ENCODE peak calls at places on chromosomes 7 and 10, in ten cellular contexts. One of them, this sample, is unnamed.

GRCh38 chr10:45160266-45160665 is 155.1 kb downstream of the OR13A1 start:
- DNase-seq in smooth muscle cell of the brain vasculature: no peak
- DNase-seq in T-helper 2 cell: no peak
- DNase-seq in stimulated activated CD8-positive, alpha-beta memory T cell treated with anti-CD3 and anti-CD28 coated beads, Interleukin-4, amount 100 ng/mL, for 1 hour: no peak
- DNase-seq in activated T-helper 1 cell treated with anti-CD3 and anti-CD28 coated beads, Interleukin-12 subunit alpha, Interleukin-12 subunit beta, Interleukin-2, Interleukin-4 antibody, amounts not matched to agents 30 ng/mL and 10 ng/mL and 1 ng/mL, durations not matched to agents 14 hours and 24 hours and 36 hours: no peak
- DNase-seq in stimulated activated CD4-positive, alpha-beta T cell treated with anti-CD3 and anti-CD28 coated beads, Interleukin-15, amount 100 ng/mL, for 1 hour: no peak
- DNase-seq in lung: no peak
- DNase-seq in mucosa of descending colon: no peak
- DNase-seq in effector memory CD8-positive, alpha-beta T cell: no peak
- DNase-seq in DMS153: no peak
- DNase-seq in this sample: no peak

GRCh38 chr7:144384071-144384470 is 19.4 kb downstream of the NOBOX start:
- DNase-seq in smooth muscle cell of the brain vasculature: no peak
- DNase-seq in stimulated activated CD4-positive, alpha-beta T cell treated with anti-CD3 and anti-CD28 coated beads, Interleukin-15, amount 100 ng/mL, for 1 hour: no peak
- DNase-seq in stimulated activated CD8-positive, alpha-beta memory T cell treated with anti-CD3 and anti-CD28 coated beads, Interleukin-4, amount 100 ng/mL, for 1 hour: no peak
- DNase-seq in effector memory CD8-positive, alpha-beta T cell: no peak
- DNase-seq in lung: no peak
- DNase-seq in DMS153: no peak
- DNase-seq in activated T-helper 1 cell treated with anti-CD3 and anti-CD28 coated beads, Interleukin-12 subunit alpha, Interleukin-12 subunit beta, Interleukin-2, Interleukin-4 antibody, amounts not matched to agents 30 ng/mL and 10 ng/mL and 1 ng/mL, durations not matched to agents 14 hours and 24 hours and 36 hours: no peak
- DNase-seq in mucosa of descending colon: peak
- DNase-seq in T-helper 2 cell: no peak
- DNase-seq in this sample: no peak

GRCh38 chr10:70418229-70418628 is 14.3 kb downstream of the EIF4EBP2 start:
- DNase-seq in lung: no peak
- DNase-seq in activated T-helper 1 cell treated with anti-CD3 and anti-CD28 coated beads, Interleukin-12 subunit alpha, Interleukin-12 subunit beta, Interleukin-2, Interleukin-4 antibody, amounts not matched to agents 30 ng/mL and 10 ng/mL and 1 ng/mL, durations not matched to agents 14 hours and 24 hours and 36 hours: no peak
- DNase-seq in mucosa of descending colon: no peak
- DNase-seq in smooth muscle cell of the brain vasculature: no peak
- DNase-seq in stimulated activated CD8-positive, alpha-beta memory T cell treated with anti-CD3 and anti-CD28 coated beads, Interleukin-4, amount 100 ng/mL, for 1 hour: no peak
- DNase-seq in T-helper 2 cell: no peak
- DNase-seq in DMS153: no peak
- DNase-seq in effector memory CD8-positive, alpha-beta T cell: no peak
- DNase-seq in stimulated activated CD4-positive, alpha-beta T cell treated with anti-CD3 and anti-CD28 coated beads, Interleukin-15, amount 100 ng/mL, for 1 hour: no peak
- DNase-seq in this sample: no peak

GRCh38 chr10:34776090-34776690 is 38.9 kb downstream of the PARD3 start:
- DNase-seq in T-helper 2 cell: no peak
- DNase-seq in mucosa of descending colon: no peak
- DNase-seq in smooth muscle cell of the brain vasculature: no peak
- DNase-seq in effector memory CD8-positive, alpha-beta T cell: no peak
- DNase-seq in stimulated activated CD8-positive, alpha-beta memory T cell treated with anti-CD3 and anti-CD28 coated beads, Interleukin-4, amount 100 ng/mL, for 1 hour: no peak
- DNase-seq in activated T-helper 1 cell treated with anti-CD3 and anti-CD28 coated beads, Interleukin-12 subunit alpha, Interleukin-12 subunit beta, Interleukin-2, Interleukin-4 antibody, amounts not matched to agents 30 ng/mL and 10 ng/mL and 1 ng/mL, durations not matched to agents 14 hours and 24 hours and 36 hours: no peak
- DNase-seq in lung: no peak
- DNase-seq in stimulated activated CD4-positive, alpha-beta T cell treated with anti-CD3 and anti-CD28 coated beads, Interleukin-15, amount 100 ng/mL, for 1 hour: no peak
- DNase-seq in DMS153: no peak
- DNase-seq in this sample: no peak

GRCh38 chr7:143485500-143485899 is 7.8 kb downstream of the TAS2R41 start:
- DNase-seq in T-helper 2 cell: no peak
- DNase-seq in DMS153: no peak
- DNase-seq in lung: no peak
- DNase-seq in activated T-helper 1 cell treated with anti-CD3 and anti-CD28 coated beads, Interleukin-12 subunit alpha, Interleukin-12 subunit beta, Interleukin-2, Interleukin-4 antibody, amounts not matched to agents 30 ng/mL and 10 ng/mL and 1 ng/mL, durations not matched to agents 14 hours and 24 hours and 36 hours: no peak
- DNase-seq in effector memory CD8-positive, alpha-beta T cell: no peak
- DNase-seq in stimulated activated CD4-positive, alpha-beta T cell treated with anti-CD3 and anti-CD28 coated beads, Interleukin-15, amount 100 ng/mL, for 1 hour: no peak
- DNase-seq in mucosa of descending colon: no peak
- DNase-seq in smooth muscle cell of the brain vasculature: no peak
- DNase-seq in stimulated activated CD8-positive, alpha-beta memory T cell treated with anti-CD3 and anti-CD28 coated beads, Interleukin-4, amount 100 ng/mL, for 1 hour: no peak
- DNase-seq in this sample: no peak

GRCh38 chr10:69864321-69864720 is 62.6 kb downstream of the COL13A1 start:
- DNase-seq in stimulated activated CD8-positive, alpha-beta memory T cell treated with anti-CD3 and anti-CD28 coated beads, Interleukin-4, amount 100 ng/mL, for 1 hour: no peak
- DNase-seq in T-helper 2 cell: no peak
- DNase-seq in activated T-helper 1 cell treated with anti-CD3 and anti-CD28 coated beads, Interleukin-12 subunit alpha, Interleukin-12 subunit beta, Interleukin-2, Interleukin-4 antibody, amounts not matched to agents 30 ng/mL and 10 ng/mL and 1 ng/mL, durations not matched to agents 14 hours and 24 hours and 36 hours: no peak
- DNase-seq in lung: no peak
- DNase-seq in stimulated activated CD4-positive, alpha-beta T cell treated with anti-CD3 and anti-CD28 coated beads, Interleukin-15, amount 100 ng/mL, for 1 hour: no peak
- DNase-seq in effector memory CD8-positive, alpha-beta T cell: no peak
- DNase-seq in mucosa of descending colon: no peak
- DNase-seq in smooth muscle cell of the brain vasculature: peak
- DNase-seq in DMS153: no peak
- DNase-seq in this sample: no peak

GRCh38 chr7:116730097-116731018 is 58.4 kb downstream of the MET start:
- DNase-seq in activated T-helper 1 cell treated with anti-CD3 and anti-CD28 coated beads, Interleukin-12 subunit alpha, Interleukin-12 subunit beta, Interleukin-2, Interleukin-4 antibody, amounts not matched to agents 30 ng/mL and 10 ng/mL and 1 ng/mL, durations not matched to agents 14 hours and 24 hours and 36 hours: no peak
- DNase-seq in lung: no peak
- DNase-seq in stimulated activated CD8-positive, alpha-beta memory T cell treated with anti-CD3 and anti-CD28 coated beads, Interleukin-4, amount 100 ng/mL, for 1 hour: no peak
- DNase-seq in effector memory CD8-positive, alpha-beta T cell: no peak
- DNase-seq in T-helper 2 cell: no peak
- DNase-seq in mucosa of descending colon: no peak
- DNase-seq in DMS153: no peak
- DNase-seq in stimulated activated CD4-positive, alpha-beta T cell treated with anti-CD3 and anti-CD28 coated beads, Interleukin-15, amount 100 ng/mL, for 1 hour: no peak
- DNase-seq in smooth muscle cell of the brain vasculature: no peak
- DNase-seq in this sample: no peak

GRCh38 chr7:69358163-69358821 is 240.0 kb upstream of the AUTS2 start:
- DNase-seq in mucosa of descending colon: no peak
- DNase-seq in smooth muscle cell of the brain vasculature: no peak
- DNase-seq in effector memory CD8-positive, alpha-beta T cell: no peak
- DNase-seq in activated T-helper 1 cell treated with anti-CD3 and anti-CD28 coated beads, Interleukin-12 subunit alpha, Interleukin-12 subunit beta, Interleukin-2, Interleukin-4 antibody, amounts not matched to agents 30 ng/mL and 10 ng/mL and 1 ng/mL, durations not matched to agents 14 hours and 24 hours and 36 hours: no peak
- DNase-seq in DMS153: no peak
- DNase-seq in T-helper 2 cell: no peak
- DNase-seq in stimulated activated CD4-positive, alpha-beta T cell treated with anti-CD3 and anti-CD28 coated beads, Interleukin-15, amount 100 ng/mL, for 1 hour: no peak
- DNase-seq in lung: no peak
- DNase-seq in stimulated activated CD8-positive, alpha-beta memory T cell treated with anti-CD3 and anti-CD28 coated beads, Interleukin-4, amount 100 ng/mL, for 1 hour: no peak
- DNase-seq in this sample: no peak

GRCh38 chr7:109354000-109354399 is 784.3 kb downstream of the DNAJB9 start:
- DNase-seq in mucosa of descending colon: no peak
- DNase-seq in DMS153: no peak
- DNase-seq in T-helper 2 cell: no peak
- DNase-seq in lung: no peak
- DNase-seq in stimulated activated CD8-positive, alpha-beta memory T cell treated with anti-CD3 and anti-CD28 coated beads, Interleukin-4, amount 100 ng/mL, for 1 hour: no peak
- DNase-seq in effector memory CD8-positive, alpha-beta T cell: no peak
- DNase-seq in stimulated activated CD4-positive, alpha-beta T cell treated with anti-CD3 and anti-CD28 coated beads, Interleukin-15, amount 100 ng/mL, for 1 hour: no peak
- DNase-seq in smooth muscle cell of the brain vasculature: no peak
- DNase-seq in activated T-helper 1 cell treated with anti-CD3 and anti-CD28 coated beads, Interleukin-12 subunit alpha, Interleukin-12 subunit beta, Interleukin-2, Interleukin-4 antibody, amounts not matched to agents 30 ng/mL and 10 ng/mL and 1 ng/mL, durations not matched to agents 14 hours and 24 hours and 36 hours: no peak
- DNase-seq in this sample: no peak

GRCh38 chr10:50404021-50404823 is 152.9 kb upstream of the ASAH2 start:
- DNase-seq in smooth muscle cell of the brain vasculature: no peak
- DNase-seq in stimulated activated CD8-positive, alpha-beta memory T cell treated with anti-CD3 and anti-CD28 coated beads, Interleukin-4, amount 100 ng/mL, for 1 hour: no peak
- DNase-seq in DMS153: no peak
- DNase-seq in stimulated activated CD4-positive, alpha-beta T cell treated with anti-CD3 and anti-CD28 coated beads, Interleukin-15, amount 100 ng/mL, for 1 hour: no peak
- DNase-seq in mucosa of descending colon: no peak
- DNase-seq in effector memory CD8-positive, alpha-beta T cell: no peak
- DNase-seq in T-helper 2 cell: no peak
- DNase-seq in activated T-helper 1 cell treated with anti-CD3 and anti-CD28 coated beads, Interleukin-12 subunit alpha, Interleukin-12 subunit beta, Interleukin-2, Interleukin-4 antibody, amounts not matched to agents 30 ng/mL and 10 ng/mL and 1 ng/mL, durations not matched to agents 14 hours and 24 hours and 36 hours: no peak
- DNase-seq in lung: no peak
- DNase-seq in this sample: no peak

GRCh38 chr10:132322621-132323048 is 9.4 kb upstream of the LRRC27 start:
- DNase-seq in DMS153: no peak
- DNase-seq in smooth muscle cell of the brain vasculature: no peak
- DNase-seq in activated T-helper 1 cell treated with anti-CD3 and anti-CD28 coated beads, Interleukin-12 subunit alpha, Interleukin-12 subunit beta, Interleukin-2, Interleukin-4 antibody, amounts not matched to agents 30 ng/mL and 10 ng/mL and 1 ng/mL, durations not matched to agents 14 hours and 24 hours and 36 hours: no peak
- DNase-seq in lung: no peak
- DNase-seq in mucosa of descending colon: no peak
- DNase-seq in effector memory CD8-positive, alpha-beta T cell: no peak
- DNase-seq in T-helper 2 cell: no peak
- DNase-seq in stimulated activated CD4-positive, alpha-beta T cell treated with anti-CD3 and anti-CD28 coated beads, Interleukin-15, amount 100 ng/mL, for 1 hour: no peak
- DNase-seq in stimulated activated CD8-positive, alpha-beta memory T cell treated with anti-CD3 and anti-CD28 coated beads, Interleukin-4, amount 100 ng/mL, for 1 hour: no peak
- DNase-seq in this sample: no peak

GRCh38 chr7:69062020-69062760 is 536.1 kb upstream of the AUTS2 start:
- DNase-seq in effector memory CD8-positive, alpha-beta T cell: no peak
- DNase-seq in activated T-helper 1 cell treated with anti-CD3 and anti-CD28 coated beads, Interleukin-12 subunit alpha, Interleukin-12 subunit beta, Interleukin-2, Interleukin-4 antibody, amounts not matched to agents 30 ng/mL and 10 ng/mL and 1 ng/mL, durations not matched to agents 14 hours and 24 hours and 36 hours: no peak
- DNase-seq in lung: no peak
- DNase-seq in DMS153: no peak
- DNase-seq in stimulated activated CD4-positive, alpha-beta T cell treated with anti-CD3 and anti-CD28 coated beads, Interleukin-15, amount 100 ng/mL, for 1 hour: no peak
- DNase-seq in T-helper 2 cell: no peak
- DNase-seq in smooth muscle cell of the brain vasculature: no peak
- DNase-seq in stimulated activated CD8-positive, alpha-beta memory T cell treated with anti-CD3 and anti-CD28 coated beads, Interleukin-4, amount 100 ng/mL, for 1 hour: no peak
- DNase-seq in mucosa of descending colon: no peak
- DNase-seq in this sample: no peak

GRCh38 chr7:135716677-135717238 is 11.2 kb downstream of the SLC13A4 start:
- DNase-seq in DMS153: no peak
- DNase-seq in mucosa of descending colon: no peak
- DNase-seq in effector memory CD8-positive, alpha-beta T cell: no peak
- DNase-seq in smooth muscle cell of the brain vasculature: peak
- DNase-seq in T-helper 2 cell: no peak
- DNase-seq in stimulated activated CD8-positive, alpha-beta memory T cell treated with anti-CD3 and anti-CD28 coated beads, Interleukin-4, amount 100 ng/mL, for 1 hour: no peak
- DNase-seq in activated T-helper 1 cell treated with anti-CD3 and anti-CD28 coated beads, Interleukin-12 subunit alpha, Interleukin-12 subunit beta, Interleukin-2, Interleukin-4 antibody, amounts not matched to agents 30 ng/mL and 10 ng/mL and 1 ng/mL, durations not matched to agents 14 hours and 24 hours and 36 hours: no peak
- DNase-seq in lung: no peak
- DNase-seq in stimulated activated CD4-positive, alpha-beta T cell treated with anti-CD3 and anti-CD28 coated beads, Interleukin-15, amount 100 ng/mL, for 1 hour: no peak
- DNase-seq in this sample: no peak

GRCh38 chr7:140017543-140017942 is 45.2 kb downstream of the PARP12 start:
- DNase-seq in smooth muscle cell of the brain vasculature: no peak
- DNase-seq in activated T-helper 1 cell treated with anti-CD3 and anti-CD28 coated beads, Interleukin-12 subunit alpha, Interleukin-12 subunit beta, Interleukin-2, Interleukin-4 antibody, amounts not matched to agents 30 ng/mL and 10 ng/mL and 1 ng/mL, durations not matched to agents 14 hours and 24 hours and 36 hours: no peak
- DNase-seq in stimulated activated CD4-positive, alpha-beta T cell treated with anti-CD3 and anti-CD28 coated beads, Interleukin-15, amount 100 ng/mL, for 1 hour: no peak
- DNase-seq in effector memory CD8-positive, alpha-beta T cell: no peak
- DNase-seq in T-helper 2 cell: no peak
- DNase-seq in DMS153: no peak
- DNase-seq in stimulated activated CD8-positive, alpha-beta memory T cell treated with anti-CD3 and anti-CD28 coated beads, Interleukin-4, amount 100 ng/mL, for 1 hour: no peak
- DNase-seq in mucosa of descending colon: no peak
- DNase-seq in lung: no peak
- DNase-seq in this sample: no peak

GRCh38 chr10:133129151-133129853 is 30.7 kb upstream of the KNDC1 start:
- DNase-seq in T-helper 2 cell: no peak
- DNase-seq in DMS153: no peak
- DNase-seq in mucosa of descending colon: no peak
- DNase-seq in stimulated activated CD8-positive, alpha-beta memory T cell treated with anti-CD3 and anti-CD28 coated beads, Interleukin-4, amount 100 ng/mL, for 1 hour: no peak
- DNase-seq in activated T-helper 1 cell treated with anti-CD3 and anti-CD28 coated beads, Interleukin-12 subunit alpha, Interleukin-12 subunit beta, Interleukin-2, Interleukin-4 antibody, amounts not matched to agents 30 ng/mL and 10 ng/mL and 1 ng/mL, durations not matched to agents 14 hours and 24 hours and 36 hours: no peak
- DNase-seq in stimulated activated CD4-positive, alpha-beta T cell treated with anti-CD3 and anti-CD28 coated beads, Interleukin-15, amount 100 ng/mL, for 1 hour: no peak
- DNase-seq in effector memory CD8-positive, alpha-beta T cell: no peak
- DNase-seq in smooth muscle cell of the brain vasculature: no peak
- DNase-seq in lung: no peak
- DNase-seq in this sample: no peak

GRCh38 chr7:29593458-29593857 is 29.8 kb downstream of the PRR15 start:
- DNase-seq in mucosa of descending colon: no peak
- DNase-seq in T-helper 2 cell: no peak
- DNase-seq in smooth muscle cell of the brain vasculature: no peak
- DNase-seq in effector memory CD8-positive, alpha-beta T cell: no peak
- DNase-seq in lung: no peak
- DNase-seq in stimulated activated CD4-positive, alpha-beta T cell treated with anti-CD3 and anti-CD28 coated beads, Interleukin-15, amount 100 ng/mL, for 1 hour: no peak
- DNase-seq in stimulated activated CD8-positive, alpha-beta memory T cell treated with anti-CD3 and anti-CD28 coated beads, Interleukin-4, amount 100 ng/mL, for 1 hour: no peak
- DNase-seq in activated T-helper 1 cell treated with anti-CD3 and anti-CD28 coated beads, Interleukin-12 subunit alpha, Interleukin-12 subunit beta, Interleukin-2, Interleukin-4 antibody, amounts not matched to agents 30 ng/mL and 10 ng/mL and 1 ng/mL, durations not matched to agents 14 hours and 24 hours and 36 hours: no peak
- DNase-seq in DMS153: no peak
- DNase-seq in this sample: no peak

GRCh38 chr7:129089521-129090212 is 34.8 kb upstream of the TNPO3 start:
- DNase-seq in effector memory CD8-positive, alpha-beta T cell: no peak
- DNase-seq in lung: no peak
- DNase-seq in stimulated activated CD4-positive, alpha-beta T cell treated with anti-CD3 and anti-CD28 coated beads, Interleukin-15, amount 100 ng/mL, for 1 hour: no peak
- DNase-seq in activated T-helper 1 cell treated with anti-CD3 and anti-CD28 coated beads, Interleukin-12 subunit alpha, Interleukin-12 subunit beta, Interleukin-2, Interleukin-4 antibody, amounts not matched to agents 30 ng/mL and 10 ng/mL and 1 ng/mL, durations not matched to agents 14 hours and 24 hours and 36 hours: peak
- DNase-seq in T-helper 2 cell: no peak
- DNase-seq in smooth muscle cell of the brain vasculature: no peak
- DNase-seq in DMS153: no peak
- DNase-seq in stimulated activated CD8-positive, alpha-beta memory T cell treated with anti-CD3 and anti-CD28 coated beads, Interleukin-4, amount 100 ng/mL, for 1 hour: no peak
- DNase-seq in mucosa of descending colon: no peak
- DNase-seq in this sample: no peak

GRCh38 chr7:106284516-106285050 is at the start of gene NAMPT:
- DNase-seq in effector memory CD8-positive, alpha-beta T cell: no peak
- DNase-seq in mucosa of descending colon: peak
- DNase-seq in DMS153: peak
- DNase-seq in stimulated activated CD8-positive, alpha-beta memory T cell treated with anti-CD3 and anti-CD28 coated beads, Interleukin-4, amount 100 ng/mL, for 1 hour: peak
- DNase-seq in activated T-helper 1 cell treated with anti-CD3 and anti-CD28 coated beads, Interleukin-12 subunit alpha, Interleukin-12 subunit beta, Interleukin-2, Interleukin-4 antibody, amounts not matched to agents 30 ng/mL and 10 ng/mL and 1 ng/mL, durations not matched to agents 14 hours and 24 hours and 36 hours: no peak
- DNase-seq in T-helper 2 cell: peak
- DNase-seq in smooth muscle cell of the brain vasculature: no peak
- DNase-seq in stimulated activated CD4-positive, alpha-beta T cell treated with anti-CD3 and anti-CD28 coated beads, Interleukin-15, amount 100 ng/mL, for 1 hour: peak
- DNase-seq in lung: peak
- DNase-seq in this sample: peak

GRCh38 chr10:33803248-33803647 is 468.8 kb upstream of the NRP1 start:
- DNase-seq in activated T-helper 1 cell treated with anti-CD3 and anti-CD28 coated beads, Interleukin-12 subunit alpha, Interleukin-12 subunit beta, Interleukin-2, Interleukin-4 antibody, amounts not matched to agents 30 ng/mL and 10 ng/mL and 1 ng/mL, durations not matched to agents 14 hours and 24 hours and 36 hours: no peak
- DNase-seq in mucosa of descending colon: no peak
- DNase-seq in stimulated activated CD4-positive, alpha-beta T cell treated with anti-CD3 and anti-CD28 coated beads, Interleukin-15, amount 100 ng/mL, for 1 hour: no peak
- DNase-seq in smooth muscle cell of the brain vasculature: no peak
- DNase-seq in lung: no peak
- DNase-seq in T-helper 2 cell: no peak
- DNase-seq in DMS153: no peak
- DNase-seq in stimulated activated CD8-positive, alpha-beta memory T cell treated with anti-CD3 and anti-CD28 coated beads, Interleukin-4, amount 100 ng/mL, for 1 hour: no peak
- DNase-seq in effector memory CD8-positive, alpha-beta T cell: no peak
- DNase-seq in this sample: no peak